ENCODE peak calls at places on chromosomes 1 and 21, in four cellular contexts. One of them, this sample, is unnamed.

GRCh38 chr1:18727956-18728355 is 97.3 kb downstream of the PAX7 start:
- DNase-seq in fibroblast of mammary gland: no peak
- DNase-seq in nephron progenitor cell: no peak
- DNase-seq in glutamatergic neuron: no peak
- DNase-seq in this sample: no peak

GRCh38 chr1:79193211-79194079 is 186.9 kb upstream of the ADGRL4 start:
- DNase-seq in glutamatergic neuron: no peak
- DNase-seq in fibroblast of mammary gland: peak
- DNase-seq in nephron progenitor cell: no peak
- DNase-seq in this sample: no peak

GRCh38 chr1:227934476-227935313 is 13.0 kb downstream of the WNT9A start:
- DNase-seq in nephron progenitor cell: no peak
- DNase-seq in fibroblast of mammary gland: peak
- DNase-seq in glutamatergic neuron: no peak
- DNase-seq in this sample: no peak

GRCh38 chr1:119884700-119885099 is 11.6 kb downstream of the ADAM30 start:
- DNase-seq in nephron progenitor cell: no peak
- DNase-seq in fibroblast of mammary gland: peak
- DNase-seq in glutamatergic neuron: no peak
- DNase-seq in this sample: no peak

GRCh38 chr1:52156460-52156859 is 14.6 kb downstream of the ZFYVE9 start:
- DNase-seq in nephron progenitor cell: no peak
- DNase-seq in glutamatergic neuron: no peak
- DNase-seq in fibroblast of mammary gland: no peak
- DNase-seq in this sample: no peak

GRCh38 chr1:208183977-208184901 is 59.9 kb downstream of the PLXNA2 start:
- DNase-seq in fibroblast of mammary gland: peak
- DNase-seq in glutamatergic neuron: no peak
- DNase-seq in nephron progenitor cell: no peak
- DNase-seq in this sample: no peak

GRCh38 chr1:89633103-89633744 is at the start of gene LRRC8C:
- DNase-seq in nephron progenitor cell: peak
- DNase-seq in fibroblast of mammary gland: peak
- DNase-seq in glutamatergic neuron: peak
- DNase-seq in this sample: peak

GRCh38 chr1:25008192-25008485 is 78.1 kb upstream of the RUNX3 start:
- DNase-seq in nephron progenitor cell: no peak
- DNase-seq in fibroblast of mammary gland: no peak
- DNase-seq in glutamatergic neuron: no peak
- DNase-seq in this sample: no peak

GRCh38 chr21:25636727-25637126 is 2.3 kb upstream of the JAM2 start:
- DNase-seq in fibroblast of mammary gland: peak
- DNase-seq in glutamatergic neuron: no peak
- DNase-seq in nephron progenitor cell: no peak
- DNase-seq in this sample: no peak

GRCh38 chr1:185281245-185281644 is 35.8 kb downstream of the IVNS1ABP start:
- DNase-seq in fibroblast of mammary gland: no peak
- DNase-seq in glutamatergic neuron: no peak
- DNase-seq in nephron progenitor cell: no peak
- DNase-seq in this sample: no peak

GRCh38 chr1:8121261-8122159 is 95.4 kb upstream of the ERRFI1 start:
- DNase-seq in fibroblast of mammary gland: peak
- DNase-seq in glutamatergic neuron: no peak
- DNase-seq in nephron progenitor cell: no peak
- DNase-seq in this sample: no peak

GRCh38 chr1:228416217-228416971 is at the start of gene TRIM17:
- DNase-seq in fibroblast of mammary gland: no peak
- DNase-seq in nephron progenitor cell: peak
- DNase-seq in glutamatergic neuron: peak
- DNase-seq in this sample: peak

GRCh38 chr1:53317651-53318539 is 10.0 kb downstream of the LRP8 start:
- DNase-seq in fibroblast of mammary gland: no peak
- DNase-seq in glutamatergic neuron: peak
- DNase-seq in nephron progenitor cell: no peak
- DNase-seq in this sample: no peak

GRCh38 chr21:44522753-44523204 is 17.2 kb downstream of the KRTAP10-1 start:
- DNase-seq in fibroblast of mammary gland: no peak
- DNase-seq in nephron progenitor cell: no peak
- DNase-seq in glutamatergic neuron: peak
- DNase-seq in this sample: no peak

GRCh38 chr1:12745126-12745991 is 641 bp upstream of the CFAP107 start:
- DNase-seq in glutamatergic neuron: no peak
- DNase-seq in nephron progenitor cell: no peak
- DNase-seq in fibroblast of mammary gland: no peak
- DNase-seq in this sample: no peak

GRCh38 chr1:201599548-201599947 is 60.6 kb downstream of the NAV1 start:
- DNase-seq in nephron progenitor cell: no peak
- DNase-seq in glutamatergic neuron: no peak
- DNase-seq in fibroblast of mammary gland: no peak
- DNase-seq in this sample: no peak

GRCh38 chr1:89276690-89277089 is 4.0 kb upstream of the GBP5 start:
- DNase-seq in fibroblast of mammary gland: no peak
- DNase-seq in glutamatergic neuron: no peak
- DNase-seq in nephron progenitor cell: no peak
- DNase-seq in this sample: no peak

GRCh38 chr1:51859737-51860136 is 18.8 kb downstream of the NRDC start:
- DNase-seq in fibroblast of mammary gland: no peak
- DNase-seq in nephron progenitor cell: no peak
- DNase-seq in glutamatergic neuron: no peak
- DNase-seq in this sample: no peak

GRCh38 chr21:38945536-38946245 is 140.0 kb downstream of the ETS2 start:
- DNase-seq in glutamatergic neuron: no peak
- DNase-seq in fibroblast of mammary gland: no peak
- DNase-seq in nephron progenitor cell: peak
- DNase-seq in this sample: no peak

GRCh38 chr21:23968722-23969647 is 1638.3 kb downstream of the MRPL39 start:
- DNase-seq in nephron progenitor cell: peak
- DNase-seq in fibroblast of mammary gland: peak
- DNase-seq in glutamatergic neuron: peak
- DNase-seq in this sample: no peak

GRCh38 chr1:214229736-214230135 is 51.2 kb upstream of the SMYD2 start:
- DNase-seq in fibroblast of mammary gland: no peak
- DNase-seq in nephron progenitor cell: no peak
- DNase-seq in glutamatergic neuron: no peak
- DNase-seq in this sample: no peak
- TF ChIP-seq CTCF in fibroblast of mammary gland: no peak
- TF ChIP-seq CTCF in nephron progenitor cell: no peak
- TF ChIP-seq CTCF in glutamatergic neuron: no peak
- TF ChIP-seq CTCF in this sample: no peak

DNA sequence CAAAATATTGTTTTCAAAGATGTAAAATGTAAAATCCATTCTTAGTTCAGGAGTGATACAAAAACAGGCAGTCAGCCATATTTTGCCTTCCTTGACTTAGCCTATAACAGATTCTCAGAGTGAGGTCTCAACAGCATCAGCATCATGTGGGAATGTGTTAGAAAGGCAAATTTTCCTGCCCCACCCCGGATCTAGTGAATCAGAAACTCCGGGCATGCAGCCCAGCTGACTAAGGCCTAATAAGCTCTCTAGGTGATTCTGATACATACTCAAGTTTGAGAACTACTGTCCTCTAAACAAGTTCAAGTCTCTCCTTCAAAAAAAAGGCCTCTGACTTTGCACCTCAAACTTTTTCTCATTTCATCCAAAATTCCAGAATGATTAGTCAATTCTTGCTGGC is 46.9 kb upstream of the PRRC2C start:
- DNase-seq in glutamatergic neuron: no peak
- DNase-seq in nephron progenitor cell: no peak
- DNase-seq in fibroblast of mammary gland: peak
- DNase-seq in this sample: no peak
- TF ChIP-seq CTCF in glutamatergic neuron: no peak
- TF ChIP-seq CTCF in nephron progenitor cell: no peak
- TF ChIP-seq CTCF in fibroblast of mammary gland: no peak
- TF ChIP-seq CTCF in this sample: no peak

DNA sequence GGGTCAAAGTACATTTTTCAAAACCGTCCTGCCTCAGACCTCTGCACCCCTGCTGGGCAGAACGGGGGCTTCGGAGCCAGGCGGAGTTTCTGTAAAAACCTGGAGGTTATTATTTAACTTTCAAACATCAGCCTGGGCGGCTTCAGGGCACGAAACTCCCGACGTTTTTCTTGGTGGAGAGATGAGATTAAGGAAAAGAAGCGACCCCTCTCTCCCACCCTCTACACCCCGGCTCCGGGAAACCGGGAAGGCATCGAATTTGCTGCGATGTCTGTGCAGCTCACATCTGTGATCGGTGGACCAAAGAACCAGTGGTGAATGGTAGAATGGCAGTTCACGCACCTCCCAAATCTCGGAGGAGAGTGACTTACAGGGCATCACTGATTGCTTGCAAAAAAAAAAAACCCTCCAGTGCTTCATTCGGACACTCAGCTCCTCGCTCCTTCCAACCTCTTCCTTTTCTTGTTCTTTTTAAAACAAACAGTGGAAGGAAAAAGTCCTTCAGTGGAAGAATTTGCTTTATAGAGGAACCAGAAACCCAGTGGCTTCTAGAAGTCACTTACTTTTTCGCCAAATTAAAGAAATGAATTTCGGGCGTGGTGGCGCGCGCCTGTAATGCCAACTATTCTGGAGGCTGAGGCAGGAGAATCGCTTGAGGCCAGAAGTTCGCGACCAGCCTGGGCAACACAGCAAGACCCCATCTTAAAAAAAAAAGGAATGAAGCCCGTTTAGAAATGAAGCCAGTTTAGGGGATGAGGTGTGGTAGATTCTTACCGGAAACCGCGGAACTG is 875 bp downstream of the PHACTR4 start:
- DNase-seq in nephron progenitor cell: no peak
- DNase-seq in fibroblast of mammary gland: peak
- DNase-seq in glutamatergic neuron: peak
- DNase-seq in this sample: peak
- TF ChIP-seq CTCF in nephron progenitor cell: no peak
- TF ChIP-seq CTCF in fibroblast of mammary gland: no peak
- TF ChIP-seq CTCF in glutamatergic neuron: peak
- TF ChIP-seq CTCF in this sample: peak

GRCh38 chr1:45010855-45011811 is at the start of gene HECTD3:
- DNase-seq in fibroblast of mammary gland: peak
- DNase-seq in nephron progenitor cell: peak
- DNase-seq in glutamatergic neuron: peak
- DNase-seq in this sample: peak

GRCh38 chr1:45009956-45010854 is 919 bp downstream of the HECTD3 start:
- DNase-seq in fibroblast of mammary gland: no peak
- DNase-seq in nephron progenitor cell: peak
- DNase-seq in glutamatergic neuron: peak
- DNase-seq in this sample: peak

GRCh38 chr1:45013551-45014209 is 1.6 kb downstream of the UROD start:
- DNase-seq in nephron progenitor cell: no peak
- DNase-seq in fibroblast of mammary gland: no peak
- DNase-seq in glutamatergic neuron: no peak
- DNase-seq in this sample: no peak

GRCh38 chr1:45012639-45013278 is 705 bp downstream of the UROD start:
- DNase-seq in nephron progenitor cell: peak
- DNase-seq in glutamatergic neuron: peak
- DNase-seq in fibroblast of mammary gland: peak
- DNase-seq in this sample: no peak

GRCh38 chr1:45011837-45012638 is at the start of gene UROD:
- DNase-seq in glutamatergic neuron: peak
- DNase-seq in nephron progenitor cell: peak
- DNase-seq in fibroblast of mammary gland: peak
- DNase-seq in this sample: peak
- TF ChIP-seq CTCF in glutamatergic neuron: no peak
- TF ChIP-seq CTCF in nephron progenitor cell: no peak
- TF ChIP-seq CTCF in fibroblast of mammary gland: no peak
- TF ChIP-seq CTCF in this sample: no peak

GRCh38 chr1:156356875-156357534 is 12.0 kb upstream of the RHBG start:
- DNase-seq in glutamatergic neuron: peak
- DNase-seq in nephron progenitor cell: peak
- DNase-seq in fibroblast of mammary gland: no peak
- DNase-seq in this sample: peak

GRCh38 chr1:156359973-156360372 is 9.0 kb upstream of the RHBG start:
- DNase-seq in glutamatergic neuron: no peak
- DNase-seq in fibroblast of mammary gland: peak
- DNase-seq in nephron progenitor cell: peak
- DNase-seq in this sample: no peak

GRCh38 chr1:156360534-156360933 is 8.5 kb upstream of the RHBG start:
- DNase-seq in fibroblast of mammary gland: no peak
- DNase-seq in glutamatergic neuron: no peak
- DNase-seq in nephron progenitor cell: no peak
- DNase-seq in this sample: no peak

GRCh38 chr1:156357977-156358376 is 11.0 kb upstream of the RHBG start:
- DNase-seq in glutamatergic neuron: no peak
- DNase-seq in nephron progenitor cell: no peak
- DNase-seq in fibroblast of mammary gland: no peak
- DNase-seq in this sample: no peak

DNA sequence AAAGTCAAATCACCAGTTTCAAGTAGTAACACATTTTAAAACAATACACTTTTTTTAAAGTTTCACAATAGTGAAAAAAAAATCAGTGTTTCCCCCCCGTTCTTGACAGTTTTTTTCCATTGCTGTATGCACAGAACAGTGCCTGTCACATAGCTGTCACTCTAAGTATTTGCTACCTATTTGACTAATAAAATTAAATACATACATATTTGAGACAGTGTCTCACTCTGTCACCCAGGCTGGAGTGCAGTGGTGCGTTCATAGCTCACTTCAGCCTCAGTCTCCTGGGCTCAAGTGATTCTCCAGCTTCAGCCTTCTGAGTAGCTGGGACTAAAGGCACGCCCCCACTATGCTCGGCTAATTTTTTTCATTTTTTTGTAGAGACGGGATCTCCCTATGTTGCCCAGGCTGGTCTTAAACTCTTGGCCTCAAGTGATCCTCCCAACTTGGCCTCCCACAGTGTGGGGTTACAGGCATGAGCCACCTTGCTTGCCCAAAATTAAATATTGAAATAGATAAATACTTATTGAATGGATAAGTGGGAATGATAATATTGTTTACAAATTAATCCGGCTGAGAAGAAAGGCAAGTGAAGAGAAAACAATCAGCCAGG is 12.6 kb upstream of the RHBG start:
- DNase-seq in glutamatergic neuron: no peak
- DNase-seq in nephron progenitor cell: no peak
- DNase-seq in fibroblast of mammary gland: no peak
- DNase-seq in this sample: no peak
- TF ChIP-seq CTCF in glutamatergic neuron: no peak
- TF ChIP-seq CTCF in nephron progenitor cell: no peak
- TF ChIP-seq CTCF in fibroblast of mammary gland: no peak
- TF ChIP-seq CTCF in this sample: no peak

This sample was measured in progenitor cell of endocrine pancreas.